ENCODE peak calls at places on chromosomes 16 and 17, in four cellular contexts. A is GM12878, D is HepG2, B is H1. P is an unnamed sample.

GRCh38 chr16:84768798-84769177 is 51.0 kb upstream of the CRISPLD2 start:
- DNase-seq in A (no peak), D (no peak), B (no peak), P (no peak)

GRCh38 chr17:9200699-9201359 is 179.5 kb downstream of the NTN1 start:
- DNase-seq in A (peak), D (no peak), B (no peak), P (no peak)

GRCh38 chr17:27751622-27752490 is 48.5 kb downstream of the NOS2 start:
- DNase-seq in A (no peak), D (no peak), B (peak), P (no peak)

GRCh38 chr17:10058924-10059683 is 139.3 kb downstream of the GAS7 start:
- DNase-seq in A (peak), D (no peak), B (no peak), P (no peak)

GRCh38 chr17:71760062-71760720 is 360.6 kb upstream of the SOX9 start:
- DNase-seq in A (no peak), D (no peak), B (no peak), P (no peak)

GRCh38 chr16:4890686-4891085 is 43.4 kb downstream of the UBN1 start:
- DNase-seq in A (no peak), D (no peak), B (no peak), P (no peak)

GRCh38 chr16:351804-352520 is 561 bp downstream of the AXIN1 start:
- DNase-seq in A (no peak), D (no peak), B (no peak), P (no peak)

GRCh38 chr17:19346351-19347255 is 15.9 kb downstream of the B9D1 start:
- DNase-seq in A (no peak), D (peak), B (no peak), P (no peak)

GRCh38 chr16:4410335-4411075 is 5.9 kb downstream of the CORO7 start:
- DNase-seq in A (no peak), D (no peak), B (no peak), P (no peak)

GRCh38 chr16:31323959-31324629 is 30.9 kb upstream of the ITGAX start:
- DNase-seq in A (no peak), D (no peak), B (no peak), P (no peak)

GRCh38 chr16:49092704-49093103 is 188.9 kb downstream of the CBLN1 start:
- DNase-seq in A (no peak), D (no peak), B (no peak), P (no peak)

GRCh38 chr17:42608692-42609181 is 437 bp downstream of the RETREG3 start:
- DNase-seq in A (no peak), D (no peak), B (no peak), P (no peak)

GRCh38 chr16:4323071-4323844 is 7.4 kb downstream of the GLIS2 start:
- DNase-seq in A (no peak), D (no peak), B (no peak), P (no peak)

GRCh38 chr17:30958187-30958586 is 12.7 kb upstream of the RNF135 start:
- DNase-seq in A (no peak), D (no peak), B (no peak), P (no peak)

GRCh38 chr17:32909787-32910369 is 18.1 kb upstream of the TMEM98 start:
- DNase-seq in A (peak), D (peak), B (peak), P (peak)

GRCh38 chr17:14926526-14927122 is 338.5 kb downstream of the PMP22 start:
- DNase-seq in A (no peak), D (peak), B (peak), P (peak)

GRCh38 chr17:42677921-42678781 is 1.4 kb upstream of the PLEKHH3 start:
- DNase-seq in A (no peak), D (peak), B (peak), P (peak)

GRCh38 chr16:66044616-66045015 is 321.9 kb upstream of the CDH5 start:
- DNase-seq in A (no peak), D (no peak), B (no peak), P (no peak)

GRCh38 chr16:57379579-57379978 is 7.3 kb downstream of the CX3CL1 start:
- DNase-seq in A (no peak), D (no peak), B (no peak), P (no peak)

GRCh38 chr16:67150058-67150832 is 553 bp downstream of the B3GNT9 start:
- DNase-seq in A (no peak), D (no peak), B (peak), P (no peak)

GRCh38 chr16:83110221-83110768 is 483.5 kb downstream of the CDH13 start:
- DNase-seq in A (no peak), D (no peak), B (no peak), P (no peak)

GRCh38 chr16:67169642-67170167 is 633 bp upstream of the NOL3 start:
- DNase-seq in A (no peak), D (peak), B (peak), P (no peak)

GRCh38 chr16:4646773-4647660 is 22.4 kb downstream of the MGRN1 start:
- DNase-seq in A (no peak), D (no peak), B (no peak), P (no peak)

GRCh38 chr16:62190426-62190825 is 154.2 kb upstream of the CDH8 start:
- DNase-seq in A (no peak), D (peak), B (no peak), P (peak)

GRCh38 chr16:87945351-87946042 is 5.7 kb upstream of the BANP start:
- DNase-seq in A (no peak), D (no peak), B (no peak), P (no peak)

GRCh38 chr17:16352303-16352837 is 899 bp downstream of the CENPV start:
- DNase-seq in A (no peak), D (peak), B (peak), P (no peak)

GRCh38 chr17:82204831-82205719 is 7.6 kb downstream of the CCDC57 start:
- DNase-seq in A (no peak), D (no peak), B (no peak), P (no peak)

GRCh38 chr17:44045493-44045892 is 21.0 kb downstream of the LSM12 start:
- DNase-seq in A (no peak), D (no peak), B (no peak), P (no peak)

GRCh38 chr16:3369073-3369472 is 13.4 kb downstream of the OR2C1 start:
- DNase-seq in A (no peak), D (no peak), B (no peak), P (no peak)

GRCh38 chr16:84922351-84923135 is 88.8 kb downstream of the ZDHHC7 start:
- DNase-seq in A (no peak), D (peak), B (no peak), P (no peak)

GRCh38 chr17:78267257-78268073 is 36.0 kb downstream of the TMEM235 start:
- DNase-seq in A (no peak), D (no peak), B (peak), P (no peak)

GRCh38 chr17:45200701-45201100 is 21.0 kb upstream of the FMNL1 start:
- DNase-seq in A (no peak), D (peak), B (no peak), P (no peak)

GRCh38 chr16:67669499-67670101 is 3.0 kb downstream of the C16orf86 start:
- DNase-seq in A (no peak), D (no peak), B (no peak), P (no peak)

GRCh38 chr16:3456374-3456773 is 12.9 kb downstream of the NAA60 start:
- DNase-seq in A (no peak), D (no peak), B (no peak), P (no peak)

GRCh38 chr16:29894352-29894751 is 5.0 kb downstream of the SEZ6L2 start:
- DNase-seq in A (no peak), D (no peak), B (no peak), P (no peak)

GRCh38 chr17:50834126-50834785 is 1.1 kb upstream of the WFIKKN2 start:
- DNase-seq in A (no peak), D (no peak), B (no peak), P (no peak)

GRCh38 chr16:15807603-15808009 is 49.2 kb downstream of the MYH11 start:
- DNase-seq in A (no peak), D (no peak), B (no peak), P (no peak)

GRCh38 chr16:15811416-15811777 is 45.4 kb downstream of the MYH11 start:
- DNase-seq in A (no peak), D (no peak), B (no peak), P (no peak)

GRCh38 chr16:15810949-15811348 is 45.9 kb downstream of the MYH11 start:
- DNase-seq in A (no peak), D (no peak), B (no peak), P (no peak)

GRCh38 chr16:15810411-15810810 is 46.4 kb downstream of the MYH11 start:
- DNase-seq in A (no peak), D (no peak), B (no peak), P (no peak)

DNA sequence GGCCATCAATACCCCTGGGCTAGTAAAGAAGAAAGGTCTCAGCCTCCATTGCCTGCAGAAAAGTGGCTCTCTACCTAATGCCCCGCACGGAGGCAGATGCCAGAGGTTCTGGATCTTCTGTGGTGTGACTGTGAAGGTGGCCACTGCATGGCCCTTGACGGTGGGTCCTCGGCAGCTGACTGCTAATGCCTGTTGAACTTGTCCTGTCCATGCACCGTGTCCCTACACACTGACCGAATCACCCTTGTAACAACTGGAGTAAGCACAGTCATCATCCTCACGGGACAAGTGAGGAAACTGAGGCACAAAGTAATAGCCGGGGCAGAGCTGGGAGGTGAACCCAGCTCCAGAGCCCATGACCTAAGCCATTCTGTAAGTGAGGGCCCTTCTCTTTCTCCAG is 48.8 kb downstream of the MYH11 start:
- DNase-seq in A (no peak), D (no peak), B (no peak), P (no peak)
- TF ChIP-seq SUZ12 in A (no peak), D (no peak), B (no peak), P (no peak)

GRCh38 chr16:16036359-16036792 is 87.0 kb downstream of the ABCC1 start:
- DNase-seq in A (no peak), D (no peak), B (no peak), P (no peak)
- TF ChIP-seq YY1 in A (no peak), D (no peak), B (no peak), P (no peak)

GRCh38 chr17:57707892-57708291 is 37.2 kb downstream of the CCDC182 start:
- DNase-seq in A (no peak), D (no peak), B (peak), P (peak)
- TF ChIP-seq SUZ12 in A (no peak), D (no peak), B (no peak), P (no peak)

DNA sequence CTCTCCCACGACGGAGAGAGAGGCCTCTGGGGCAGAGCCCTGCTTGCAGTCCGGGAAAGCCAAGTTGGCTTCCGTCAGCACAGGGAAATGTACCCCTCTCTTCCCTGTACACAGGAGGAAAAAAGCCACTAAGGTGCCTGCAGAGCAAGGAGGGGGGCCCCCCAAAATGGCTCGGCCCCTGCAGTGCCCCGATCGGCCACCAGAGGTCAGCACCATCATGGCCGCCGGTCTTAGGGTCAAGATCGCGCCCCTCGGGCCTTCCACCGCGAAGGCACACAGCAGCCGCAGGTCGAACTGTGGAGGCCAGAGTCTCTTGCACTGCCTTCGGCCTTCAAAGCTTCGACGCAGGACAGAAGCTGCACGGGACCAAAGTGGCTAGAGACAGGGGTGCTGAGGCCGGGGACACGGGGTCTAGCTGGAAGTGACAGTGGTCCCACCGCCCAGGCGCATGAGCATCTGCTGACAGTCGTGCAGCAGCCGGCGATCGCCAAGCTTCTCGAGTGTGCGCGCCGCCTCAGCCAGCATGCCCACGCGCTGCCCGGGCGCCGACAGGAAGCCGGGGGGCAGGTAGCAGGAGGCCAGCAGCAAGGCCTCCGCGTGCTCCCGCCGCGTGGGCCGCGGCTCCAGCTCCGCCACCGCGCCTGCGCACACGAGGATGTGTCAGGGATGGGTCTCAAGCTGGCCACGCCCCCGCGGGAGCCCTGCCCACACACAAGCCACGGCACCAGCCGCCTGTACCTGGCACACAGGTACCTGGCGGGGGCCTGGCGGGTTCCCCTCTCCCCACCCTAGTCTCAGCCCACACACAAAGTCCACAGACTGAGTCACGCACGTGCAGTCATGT is 24.4 kb downstream of the SREBF1 start:
- DNase-seq in A (no peak), D (peak), B (peak), P (no peak)
- TF ChIP-seq YY1 in A (peak), D (peak), B (peak), P (no peak)

DNA sequence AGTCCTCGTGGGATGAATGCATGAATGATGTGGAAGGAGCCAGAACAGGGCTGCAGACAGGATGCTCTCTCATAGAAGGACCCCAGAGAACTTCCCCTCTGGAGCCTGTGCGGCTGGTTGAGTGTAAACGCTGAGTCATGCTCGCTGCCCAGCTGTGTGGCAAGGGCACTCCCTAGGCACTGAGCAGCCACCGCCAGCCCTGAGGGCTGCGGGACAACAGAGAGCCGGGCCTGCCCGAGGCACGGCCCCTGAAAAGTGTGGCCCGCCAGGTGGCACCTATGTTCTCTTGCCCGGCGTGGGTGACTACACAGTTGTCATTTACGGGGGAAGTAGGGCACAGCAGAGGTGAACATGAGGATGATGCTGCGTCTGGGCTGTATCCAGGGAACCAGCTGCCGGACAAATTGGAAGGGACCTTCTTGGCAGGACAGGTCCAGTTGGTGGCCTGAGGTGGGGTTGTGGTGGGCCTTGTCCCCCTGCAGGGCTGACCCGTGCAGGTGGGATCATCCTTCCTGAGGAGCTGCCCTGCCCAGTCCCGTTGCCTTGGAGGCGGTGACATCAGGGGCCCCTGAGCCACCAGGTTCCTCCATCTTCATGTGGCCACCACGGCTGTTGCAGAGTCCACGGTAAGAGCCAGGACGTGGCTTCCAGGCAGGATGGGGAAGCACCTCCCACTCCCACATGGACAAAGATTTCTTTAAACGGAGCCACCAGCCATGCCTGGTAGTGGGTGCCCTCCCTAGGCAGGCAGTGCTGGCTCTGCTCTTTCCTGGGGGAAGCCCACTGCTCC is 94.8 kb upstream of the CBX4 start:
- DNase-seq in A (no peak), D (no peak), B (no peak), P (no peak)
- TF ChIP-seq SUZ12 in A (no peak), D (no peak), B (no peak), P (no peak)

GRCh38 chr17:64180674-64181073 is 50.7 kb upstream of the ERN1 start:
- DNase-seq in A (no peak), D (no peak), B (no peak), P (no peak)

GRCh38 chr17:64186171-64187092 is 56.5 kb upstream of the ERN1 start:
- DNase-seq in A (no peak), D (no peak), B (no peak), P (no peak)

GRCh38 chr17:64185101-64185500 is 55.2 kb upstream of the ERN1 start:
- DNase-seq in A (no peak), D (no peak), B (no peak), P (no peak)

GRCh38 chr17:64182325-64183012 is 52.5 kb upstream of the ERN1 start:
- DNase-seq in A (no peak), D (no peak), B (no peak), P (no peak)

DNA sequence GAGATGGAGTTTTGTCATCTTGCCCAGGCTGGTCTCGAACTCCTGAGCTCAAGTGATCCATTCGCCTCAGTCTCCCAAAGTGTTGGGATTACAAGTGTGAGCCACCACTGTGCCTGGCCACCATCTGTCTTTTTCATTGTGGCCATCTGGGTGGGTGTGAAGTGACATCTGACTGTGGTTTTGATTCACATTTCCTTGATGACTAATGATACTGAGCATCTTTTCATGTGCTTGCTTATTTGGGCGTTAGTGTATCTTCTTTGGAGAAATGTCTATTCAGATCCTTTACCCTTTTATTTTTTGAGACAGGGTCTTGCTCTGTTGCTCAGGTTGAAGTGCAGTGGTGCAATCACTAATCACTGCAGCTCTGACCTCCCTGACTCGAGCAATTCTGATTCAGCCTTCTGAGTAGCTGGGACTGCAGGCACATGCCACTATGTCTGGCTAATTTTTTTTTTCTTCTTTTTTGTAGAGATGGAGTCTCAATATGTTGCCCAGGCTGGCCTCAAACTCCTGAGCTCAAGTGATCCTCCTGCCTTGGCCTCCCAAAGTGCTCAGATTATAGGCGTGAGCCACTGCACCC is 54.0 kb upstream of the ERN1 start:
- DNase-seq in A (no peak), D (no peak), B (no peak), P (no peak)
- TF ChIP-seq YY1 in A (no peak), D (no peak), B (no peak), P (no peak)